ENCODE peak calls at places on chromosomes 6 and 20, in nine cellular contexts. X is cardiac muscle cell, Y is fibroblast of lung, T is nephron progenitor cell, N is Calu3, E is ascending aorta, K is brain microvascular endothelial cell, I is B cell, A is A673. C is an unnamed sample.

GRCh38 chr20:24777746-24778145 is 171.3 kb upstream of the CST7 start:
- DNase-seq in X (no peak), Y (no peak), T (no peak), N (no peak), E (peak; percentile 30), K (no peak), I (no peak), A (no peak), C (no peak)

GRCh38 chr6:138844203-138844602 is 48.3 kb downstream of the ECT2L start:
- DNase-seq in X (peak; percentile 97), Y (peak; percentile 58), T (no peak), N (no peak), E (no peak), K (peak; percentile 9), I (no peak), A (peak; percentile 80), C (no peak)

GRCh38 chr6:73285674-73286283 is 22.8 kb upstream of the KHDC1 start:
- DNase-seq in X (peak; percentile 74), Y (peak; percentile 78), T (no peak), N (no peak), E (no peak), K (peak; percentile 53), I (no peak), A (peak; percentile 67), C (no peak)

GRCh38 chr6:106913676-106914280 is 60.8 kb downstream of the CD24 start:
- DNase-seq in X (no peak), Y (no peak), T (no peak), N (peak; percentile 18), E (no peak), K (no peak), I (no peak), A (no peak), C (peak; percentile 65)

GRCh38 chr20:54029176-54029575 is 41.2 kb downstream of the BCAS1 start:
- DNase-seq in X (peak; percentile 30), Y (no peak), T (no peak), N (no peak), E (no peak), K (no peak), I (no peak), A (no peak), C (no peak)

GRCh38 chr6:89434954-89435353 is 2.0 kb downstream of the ANKRD6 start:
- DNase-seq in X (no peak), Y (no peak), T (no peak), N (no peak), E (no peak), K (no peak), I (no peak), A (peak; percentile 44), C (no peak)

GRCh38 chr6:7805828-7806227 is 79.9 kb downstream of the BMP6 start:
- DNase-seq in X (peak; percentile 50), Y (no peak), T (no peak), N (no peak), E (no peak), K (no peak), I (no peak), A (no peak), C (no peak)

GRCh38 chr6:154521412-154521811 is 10.9 kb upstream of the CNKSR3 start:
- DNase-seq in X (no peak), Y (no peak), T (no peak), N (no peak), E (no peak), K (no peak), I (no peak), A (no peak), C (no peak)

GRCh38 chr20:34891166-34892062 is 15.0 kb downstream of the ACSS2 start:
- DNase-seq in X (peak; percentile 69), Y (peak; percentile 68), T (no peak), N (no peak), E (no peak), K (peak; percentile 40), I (no peak), A (no peak), C (no peak)

GRCh38 chr6:133888931-133889556 is at the start of gene TCF21:
- DNase-seq in X (peak; percentile 85), Y (peak; percentile 91), T (peak; percentile 61), N (no peak), E (no peak), K (no peak), I (no peak), A (no peak), C (no peak)

GRCh38 chr6:90654166-90654565 is 67.3 kb upstream of the MAP3K7 start:
- DNase-seq in X (no peak), Y (no peak), T (no peak), N (no peak), E (no peak), K (no peak), I (no peak), A (peak; percentile 15), C (no peak)

GRCh38 chr6:128569737-128570438 is 49.5 kb upstream of the PTPRK start:
- DNase-seq in X (peak; percentile 79), Y (peak; percentile 77), T (no peak), N (peak; percentile 42), E (no peak), K (peak; percentile 69), I (no peak), A (peak; percentile 44), C (no peak)

GRCh38 chr20:57713505-57713903 is 3.7 kb upstream of the PMEPA1 start:
- DNase-seq in X (no peak), Y (no peak), T (no peak), N (peak; percentile 28), E (peak; percentile 90), K (no peak), I (no peak), A (no peak), C (no peak)

GRCh38 chr6:117317261-117317660 is 51.9 kb downstream of the VGLL2 start:
- DNase-seq in X (peak; percentile 11), Y (peak; percentile 14), T (no peak), N (peak; percentile 10), E (no peak), K (peak; percentile 2), I (no peak), A (peak; percentile 17), C (no peak)
- TF ChIP-seq CTCF in X (peak; percentile 25), Y (peak; percentile 36), T (peak; percentile 39), N (peak; percentile 36), E (no peak), K (peak; percentile 46), I (no peak), A (peak; percentile 47), C (no peak)

GRCh38 chr6:12748815-12749521 is 32.4 kb downstream of the PHACTR1 start:
- DNase-seq in X (peak; percentile 32), Y (no peak), T (peak; percentile 35), N (no peak), E (no peak), K (no peak), I (no peak), A (no peak), C (no peak)

GRCh38 chr6:12751694-12752304 is 35.2 kb downstream of the PHACTR1 start:
- DNase-seq in X (peak; percentile 72), Y (peak; percentile 32), T (peak; percentile 95), N (peak; percentile 59), E (no peak), K (peak; percentile 60), I (peak; percentile 36), A (peak; percentile 68), C (peak; percentile 64)

GRCh38 chr6:12749531-12750379 is 33.2 kb downstream of the PHACTR1 start:
- DNase-seq in X (peak; percentile 33), Y (no peak), T (peak; percentile 62), N (no peak), E (no peak), K (no peak), I (peak; percentile 30), A (no peak), C (no peak)

GRCh38 chr6:12748411-12748810 is 31.8 kb downstream of the PHACTR1 start:
- DNase-seq in X (no peak), Y (no peak), T (no peak), N (no peak), E (no peak), K (no peak), I (no peak), A (no peak), C (no peak)

DNA sequence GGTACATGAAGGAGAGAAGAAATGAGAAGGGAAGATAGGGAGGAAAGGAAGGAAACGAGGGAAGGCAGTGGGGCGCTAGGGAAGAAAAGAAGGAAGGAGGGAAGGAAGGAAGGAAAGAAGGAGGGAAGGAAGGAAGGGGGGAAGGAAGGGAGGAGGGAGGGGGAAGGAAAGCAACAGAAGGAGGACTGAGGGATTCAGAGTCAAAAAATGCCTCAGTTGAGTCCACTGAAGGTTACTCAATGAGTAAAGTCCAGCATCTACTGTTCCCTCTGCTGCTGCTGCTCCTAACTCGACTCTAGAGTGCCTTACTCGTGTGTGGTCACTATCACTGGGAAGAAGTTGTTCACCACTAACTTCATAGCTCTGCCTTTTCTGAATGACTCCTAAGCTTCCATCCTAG is 33.8 kb downstream of the PHACTR1 start:
- DNase-seq in X (no peak), Y (no peak), T (no peak), N (no peak), E (no peak), K (no peak), I (no peak), A (no peak), C (no peak)
- TF ChIP-seq CTCF in X (no peak), Y (no peak), T (no peak), N (no peak), E (no peak), K (no peak), I (no peak), A (no peak), C (no peak)

DNA sequence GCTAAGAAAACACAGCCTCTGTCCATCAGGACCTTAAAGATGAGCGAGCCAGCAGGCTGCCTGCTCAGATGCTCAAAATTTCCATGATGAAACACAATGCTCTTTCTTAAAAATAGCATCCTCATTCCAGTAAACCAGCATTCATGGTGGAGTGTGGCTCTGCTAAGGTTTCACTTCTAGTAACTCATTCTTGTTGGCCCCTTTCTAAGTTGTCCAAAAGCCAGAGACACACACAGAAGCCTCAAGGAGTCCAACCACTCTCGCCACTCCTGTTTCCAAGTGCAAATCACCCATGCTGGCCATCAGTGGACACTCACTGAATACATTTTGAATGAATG is 35.8 kb downstream of the ATP9A start:
- DNase-seq in X (peak; percentile 62), Y (peak; percentile 61), T (no peak), N (no peak), E (no peak), K (no peak), I (no peak), A (no peak), C (no peak)
- TF ChIP-seq CTCF in X (no peak), Y (no peak), T (no peak), N (no peak), E (no peak), K (no peak), I (no peak), A (no peak), C (no peak)

DNA sequence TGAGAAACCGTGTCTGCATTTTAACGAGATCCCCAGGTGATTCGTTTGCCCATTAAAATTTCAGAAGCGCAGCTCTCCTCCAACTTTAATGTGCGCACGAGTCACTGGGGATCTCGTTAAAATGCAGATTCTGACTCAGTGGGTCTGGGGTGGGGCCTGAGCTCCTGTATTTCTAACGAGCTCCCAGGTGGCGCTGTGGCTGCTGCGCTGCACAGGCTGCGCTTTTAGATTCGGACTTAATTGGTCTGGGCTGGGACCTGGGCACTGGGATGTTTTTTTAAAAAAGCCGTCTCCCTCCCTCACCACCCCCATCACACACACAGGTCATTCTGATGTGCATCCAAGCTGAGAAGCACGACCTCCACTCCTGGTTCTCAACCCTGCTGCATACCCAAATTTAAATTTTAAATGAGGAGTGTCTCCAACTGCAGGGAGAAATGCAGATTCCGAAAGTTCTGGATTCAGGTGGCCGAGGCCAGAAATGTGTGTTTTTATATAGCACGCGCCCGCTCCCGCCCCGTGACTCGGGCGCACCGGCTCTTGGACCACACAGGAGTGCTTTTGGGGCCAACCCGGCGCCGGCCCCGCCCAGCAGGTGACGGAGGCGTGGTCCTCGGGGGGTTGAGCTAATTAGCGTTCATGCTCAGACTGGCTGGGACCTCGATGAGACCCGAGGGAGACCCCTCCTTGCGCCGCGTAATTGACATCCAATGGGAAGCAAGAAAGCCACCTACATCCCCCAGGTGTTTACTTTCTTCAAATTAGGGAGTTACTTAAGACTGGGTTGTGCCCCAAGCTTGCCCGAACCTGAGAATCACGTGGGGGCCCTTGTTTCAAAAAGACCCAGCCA is 85.8 kb downstream of the ZFP64 start:
- DNase-seq in X (peak; percentile 46), Y (peak; percentile 45), T (peak; percentile 67), N (no peak), E (no peak), K (peak; percentile 14), I (no peak), A (peak; percentile 18), C (peak; percentile 39)
- TF ChIP-seq CTCF in X (peak; percentile 42), Y (peak; percentile 39), T (no peak), N (no peak), E (no peak), K (peak; percentile 59), I (no peak), A (peak; percentile 39), C (no peak)

C was measured in GM13976.